ENCODE peak calls at places on chromosomes 13 and 19, in six cellular contexts. Y is lower leg skin, E is foreskin fibroblast, W is endothelial cell, O is AG10803, V is foreskin keratinocyte. G is an unnamed sample.

GRCh38 chr19:3573162-3573857 is 566 bp downstream of the HMG20B start:
- DNase-seq in Y (no peak), E (no peak), W (no peak), O (no peak), V (no peak), G (no peak)

GRCh38 chr13:47484564-47484963 is 516.5 kb downstream of the SUCLA2 start:
- DNase-seq in Y (no peak), E (peak), W (no peak), O (peak), V (peak), G (no peak)

GRCh38 chr19:45485301-45486077 is 11.4 kb downstream of the RTN2 start:
- DNase-seq in Y (peak), E (peak), W (peak), O (peak), V (peak), G (peak)

GRCh38 chr19:845707-846481 is 5.1 kb downstream of the PRTN3 start:
- DNase-seq in Y (no peak), E (no peak), W (no peak), O (no peak), V (no peak), G (no peak)

GRCh38 chr19:35718345-35719041 is 690 bp downstream of the KMT2B start:
- DNase-seq in Y (no peak), E (no peak), W (peak), O (peak), V (no peak), G (no peak)

GRCh38 chr13:42758515-42758914 is 22.9 kb upstream of the FAM216B start:
- DNase-seq in Y (no peak), E (no peak), W (no peak), O (no peak), V (no peak), G (no peak)

GRCh38 chr19:17944301-17944700 is 11.5 kb downstream of the CCDC124 start:
- DNase-seq in Y (no peak), E (peak), W (no peak), O (peak), V (peak), G (no peak)

GRCh38 chr13:42885325-42885724 is 103.9 kb downstream of the FAM216B start:
- DNase-seq in Y (no peak), E (no peak), W (no peak), O (no peak), V (no peak), G (no peak)

GRCh38 chr13:105972811-105973590 is 562.5 kb downstream of the EFNB2 start:
- DNase-seq in Y (no peak), E (no peak), W (no peak), O (peak), V (peak), G (no peak)

GRCh38 chr19:7554990-7555864 is 19.7 kb downstream of the PNPLA6 start:
- DNase-seq in Y (no peak), E (no peak), W (no peak), O (no peak), V (no peak), G (no peak)

GRCh38 chr19:2083174-2083854 is 12.8 kb downstream of the MOB3A start:
- DNase-seq in Y (no peak), E (no peak), W (no peak), O (no peak), V (no peak), G (no peak)

GRCh38 chr13:44109986-44110640 is 230.4 kb downstream of the LACC1 start:
- DNase-seq in Y (no peak), E (no peak), W (no peak), O (no peak), V (no peak), G (no peak)

GRCh38 chr19:52710538-52710937 is 24.3 kb downstream of the ZNF611 start:
- DNase-seq in Y (no peak), E (no peak), W (no peak), O (no peak), V (no peak), G (no peak)

GRCh38 chr19:2640563-2641331 is 61.7 kb downstream of the GNG7 start:
- DNase-seq in Y (no peak), E (no peak), W (no peak), O (no peak), V (no peak), G (no peak)

GRCh38 chr19:17749912-17750317 is 1.4 kb upstream of the FCHO1 start:
- DNase-seq in Y (no peak), E (no peak), W (no peak), O (no peak), V (no peak), G (no peak)

GRCh38 chr19:45657520-45658163 is 10.4 kb upstream of the GIPR start:
- DNase-seq in Y (no peak), E (no peak), W (no peak), O (no peak), V (no peak), G (no peak)

GRCh38 chr19:42563352-42564210 is 31.1 kb downstream of the CEACAM8 start:
- DNase-seq in Y (no peak), E (peak), W (peak), O (peak), V (peak), G (no peak)

GRCh38 chr13:42011601-42012401 is 36.6 kb upstream of the DGKH start:
- DNase-seq in Y (no peak), E (no peak), W (peak), O (no peak), V (no peak), G (no peak)

GRCh38 chr19:41367848-41368301 is 3.9 kb upstream of the B9D2 start:
- DNase-seq in Y (no peak), E (peak), W (no peak), O (peak), V (peak), G (no peak)

DNA sequence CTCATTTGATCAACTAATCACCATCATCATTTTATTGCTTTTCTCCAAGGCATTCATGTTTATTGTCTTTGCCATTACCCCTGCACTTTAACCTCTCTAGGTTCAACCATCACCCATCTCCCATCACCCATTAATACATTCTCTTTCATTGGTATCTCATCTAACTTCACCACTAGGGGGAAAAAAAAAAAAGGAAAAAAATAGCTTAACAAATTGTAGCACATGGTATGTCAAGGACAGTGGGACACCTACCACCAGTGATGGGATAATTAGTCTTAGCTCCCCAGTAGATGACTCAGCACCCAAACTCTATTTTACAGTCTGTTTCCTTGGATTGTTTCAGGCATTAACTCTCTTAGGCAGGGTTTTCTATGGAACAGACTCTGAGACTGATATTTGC is 1770.2 kb upstream of the MIR17HG start:
- DNase-seq in Y (no peak), E (no peak), W (no peak), O (no peak), V (no peak), G (no peak)
- TF ChIP-seq CTCF in Y (no peak), E (no peak), W (peak), O (no peak), V (peak), G (no peak)

DNA sequence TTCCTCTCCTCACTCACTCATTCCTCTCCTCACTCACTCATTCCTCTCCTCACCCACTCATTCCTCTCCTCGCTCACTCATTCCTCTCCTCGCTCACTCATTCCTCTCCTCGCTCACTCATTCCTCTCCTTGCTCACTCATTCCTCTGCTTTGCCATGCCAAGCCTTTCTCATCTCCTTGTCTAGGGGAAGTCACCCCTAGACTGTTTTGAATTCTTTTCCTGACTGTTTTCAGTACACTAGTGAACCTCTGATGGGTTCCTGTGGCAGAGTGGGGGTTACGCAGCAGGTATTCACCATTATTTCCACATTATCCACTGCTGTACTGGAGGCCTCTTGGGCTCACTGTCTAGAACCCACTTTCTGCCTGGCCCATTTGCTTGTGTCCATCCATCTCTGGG is 1.2 kb downstream of the CYP4F8 start:
- DNase-seq in Y (peak), E (no peak), W (no peak), O (no peak), V (no peak), G (no peak)
- TF ChIP-seq CTCF in Y (no peak), E (no peak), W (no peak), O (no peak), V (no peak), G (no peak)

DNA sequence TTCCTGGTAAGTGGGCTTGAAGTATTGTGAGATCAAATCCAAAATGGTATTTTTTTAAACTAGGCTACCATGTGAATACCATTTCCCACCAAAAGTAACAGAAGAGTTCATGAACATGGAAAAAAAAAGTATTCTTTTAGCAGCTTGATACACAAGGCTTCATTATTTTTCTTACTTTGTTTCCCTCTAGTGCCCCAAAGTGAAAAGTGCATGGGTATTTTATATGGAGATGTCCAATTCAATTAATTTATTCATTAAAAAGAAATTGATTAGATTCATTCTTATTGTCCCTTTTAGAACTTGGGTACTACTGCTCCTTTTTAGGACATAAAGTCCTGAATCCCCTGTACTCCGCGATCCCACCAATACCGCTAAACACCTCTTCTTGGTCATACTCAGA is 28.6 kb upstream of the SCEL start:
- DNase-seq in Y (no peak), E (no peak), W (no peak), O (peak), V (no peak), G (no peak)
- TF ChIP-seq CTCF in Y (no peak), E (no peak), W (peak), O (peak), V (peak), G (no peak)

GRCh38 chr13:45205124-45205523 is 4.3 kb upstream of the KCTD4 start:
- DNase-seq in Y (no peak), E (no peak), W (no peak), O (no peak), V (peak), G (no peak)

GRCh38 chr13:45206340-45206739 is 5.5 kb upstream of the KCTD4 start:
- DNase-seq in Y (no peak), E (peak), W (no peak), O (peak), V (peak), G (no peak)

GRCh38 chr13:45208132-45208531 is 7.3 kb upstream of the KCTD4 start:
- DNase-seq in Y (no peak), E (no peak), W (no peak), O (no peak), V (no peak), G (no peak)

GRCh38 chr13:45207319-45207718 is 6.5 kb upstream of the KCTD4 start:
- DNase-seq in Y (no peak), E (no peak), W (no peak), O (no peak), V (peak), G (no peak)

DNA sequence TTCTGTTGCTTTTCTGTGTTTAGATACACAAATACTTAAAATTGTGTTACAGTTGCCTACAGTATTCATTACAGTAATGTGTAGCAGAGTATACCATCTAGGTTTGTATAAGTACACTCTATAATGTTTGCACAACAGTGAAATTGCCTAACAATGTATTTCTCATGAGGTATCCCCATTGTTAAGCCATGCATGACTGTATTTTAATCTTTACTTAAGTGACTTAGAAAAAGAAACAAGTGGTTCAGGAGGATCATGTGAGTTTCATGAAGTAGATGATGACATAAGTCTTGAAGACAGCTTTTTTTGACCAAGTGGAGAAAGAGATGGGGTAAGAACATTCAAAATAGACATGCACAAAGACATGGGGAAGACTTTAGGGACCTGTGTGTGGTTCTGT is 8.4 kb upstream of the KCTD4 start:
- DNase-seq in Y (no peak), E (no peak), W (no peak), O (peak), V (peak), G (no peak)
- TF ChIP-seq CTCF in Y (no peak), E (no peak), W (no peak), O (no peak), V (no peak), G (no peak)

GRCh38 chr13:84571264-84571663 is 689.0 kb upstream of the SLITRK1 start:
- DNase-seq in Y (no peak), E (no peak), W (no peak), O (no peak), V (no peak), G (no peak)

GRCh38 chr13:84570831-84571230 is 688.6 kb upstream of the SLITRK1 start:
- DNase-seq in Y (no peak), E (peak), W (no peak), O (no peak), V (no peak), G (no peak)

DNA sequence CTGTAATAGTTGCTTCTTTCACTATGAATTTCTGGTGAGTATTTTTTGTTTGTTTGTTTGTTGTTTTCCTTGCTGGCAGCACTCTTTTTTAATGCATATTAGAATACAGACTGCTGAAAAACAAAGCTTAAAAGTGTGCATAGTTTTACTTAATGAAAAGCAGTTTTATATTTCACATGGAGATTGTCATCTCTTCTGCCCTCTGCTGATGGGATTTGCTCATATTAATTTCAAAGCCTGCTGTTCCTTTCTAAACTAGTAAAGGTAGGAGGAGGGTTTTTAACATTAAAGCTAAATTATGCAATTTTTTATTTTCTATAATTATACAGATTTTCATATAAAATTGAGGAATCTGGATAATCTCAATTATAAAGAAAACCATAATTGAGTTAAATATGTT is 692.6 kb upstream of the SLITRK1 start:
- DNase-seq in Y (no peak), E (peak), W (no peak), O (peak), V (peak), G (no peak)
- TF ChIP-seq CTCF in Y (no peak), E (peak), W (no peak), O (peak), V (peak), G (no peak)

GRCh38 chr19:55962186-55962585 is 14.6 kb downstream of the NLRP8 start:
- DNase-seq in Y (no peak), E (no peak), W (no peak), O (no peak), V (no peak), G (no peak)

GRCh38 chr19:55959996-55960675 is 12.5 kb downstream of the NLRP8 start:
- DNase-seq in Y (peak), E (no peak), W (no peak), O (no peak), V (no peak), G (no peak)

GRCh38 chr19:55958356-55958755 is 10.7 kb downstream of the NLRP8 start:
- DNase-seq in Y (peak), E (no peak), W (no peak), O (no peak), V (no peak), G (no peak)

DNA sequence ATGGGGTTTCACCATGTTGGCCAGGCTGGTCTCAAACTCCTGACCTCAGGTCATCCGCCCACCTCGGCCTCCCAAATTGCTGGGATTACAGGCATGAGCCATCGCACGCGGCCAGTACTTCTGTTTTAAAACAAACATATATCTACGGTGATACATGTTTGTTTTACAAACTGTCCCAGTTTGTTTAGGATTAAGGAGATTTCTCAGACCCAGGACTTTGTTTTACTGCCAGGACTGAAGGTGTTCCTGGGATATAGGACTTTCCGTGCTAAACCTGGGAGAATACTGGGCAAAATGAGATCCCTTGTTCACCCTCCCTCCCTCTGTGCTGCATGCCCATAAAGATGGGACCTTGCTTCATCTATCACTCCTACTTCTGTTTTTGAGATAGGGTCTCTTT is 8.8 kb downstream of the NLRP8 start:
- DNase-seq in Y (peak), E (no peak), W (no peak), O (no peak), V (no peak), G (no peak)
- TF ChIP-seq CTCF in Y (no peak), E (no peak), W (no peak), O (no peak), V (no peak), G (no peak)